ENCODE peak calls at places on chromosomes 16 and 17, in four cellular contexts. Q is body of pancreas, U is endodermal cell, P is hepatocyte. B is an unnamed sample.

GRCh38 chr16:48963901-48964615 is 317.6 kb downstream of the CBLN1 start:
- DNase-seq in Q (no peak), U (no peak), P (peak; percentile 73), B (peak; percentile 89)

GRCh38 chr17:79774561-79774975 is 3.4 kb upstream of the CBX2 start:
- DNase-seq in Q (no peak), U (no peak), P (no peak), B (no peak)

GRCh38 chr16:450800-451512 is 25.5 kb downstream of the RAB11FIP3 start:
- DNase-seq in Q (no peak), U (no peak), P (no peak), B (no peak)

GRCh38 chr16:83802135-83802534 is 5.6 kb upstream of the HSBP1 start:
- DNase-seq in Q (no peak), U (no peak), P (peak; percentile 26), B (peak; percentile 94)

GRCh38 chr17:15454328-15454727 is 13.1 kb downstream of the CDRT4 start:
- DNase-seq in Q (no peak), U (no peak), P (no peak), B (no peak)

GRCh38 chr16:87437911-87438610 is 45.9 kb downstream of the MAP1LC3B start:
- DNase-seq in Q (no peak), U (no peak), P (no peak), B (no peak)

GRCh38 chr17:49528966-49529365 is 33.9 kb downstream of the NGFR start:
- DNase-seq in Q (no peak), U (no peak), P (no peak), B (no peak)

GRCh38 chr16:9372934-9373890 is 281.8 kb downstream of the HAPSTR1 start:
- DNase-seq in Q (no peak), U (peak; percentile 61), P (no peak), B (no peak)

GRCh38 chr17:48718781-48719641 is 3.3 kb downstream of the PRAC1 start:
- DNase-seq in Q (no peak), U (peak; percentile 90), P (no peak), B (no peak)

GRCh38 chr17:29958947-29959657 is 17.7 kb downstream of the EFCAB5 start:
- DNase-seq in Q (no peak), U (no peak), P (no peak), B (peak; percentile 88)

GRCh38 chr17:50443492-50444051 is 17.6 kb downstream of the ACSF2 start:
- DNase-seq in Q (no peak), U (no peak), P (no peak), B (no peak)

GRCh38 chr16:86572041-86572521 is 5.5 kb downstream of the FOXC2 start:
- DNase-seq in Q (no peak), U (peak; percentile 50), P (no peak), B (no peak)

GRCh38 chr17:47725446-47726109 is 7.5 kb upstream of the TBX21 start:
- DNase-seq in Q (no peak), U (no peak), P (no peak), B (no peak)

GRCh38 chr16:23694707-23695373 is 16.2 kb downstream of the PLK1 start:
- DNase-seq in Q (no peak), U (peak; percentile 95), P (peak; percentile 46), B (no peak)

GRCh38 chr16:73019456-73020362 is 28.2 kb downstream of the ZFHX3 start:
- DNase-seq in Q (peak; percentile 45), U (peak; percentile 35), P (peak; percentile 47), B (peak; percentile 67)

GRCh38 chr17:50262001-50262794 is 12.1 kb upstream of the TMEM92 start:
- DNase-seq in Q (no peak), U (peak; percentile 54), P (peak; percentile 3), B (no peak)

GRCh38 chr17:28828294-28829040 is 14.1 kb downstream of the FAM222B start:
- DNase-seq in Q (no peak), U (peak; percentile 46), P (no peak), B (no peak)

GRCh38 chr17:5838661-5839300 is 231.4 kb upstream of the WSCD1 start:
- DNase-seq in Q (no peak), U (peak; percentile 74), P (no peak), B (no peak)

GRCh38 chr17:77616243-77616731 is 342.2 kb upstream of the TNRC6C start:
- DNase-seq in Q (no peak), U (peak; percentile 30), P (no peak), B (peak; percentile 86)

GRCh38 chr17:75635610-75636202 is 2.5 kb downstream of the SMIM5 start:
- DNase-seq in Q (peak; percentile 51), U (no peak), P (no peak), B (no peak)

GRCh38 chr16:80158766-80159165 is 382.0 kb upstream of the DYNLRB2 start:
- DNase-seq in Q (no peak), U (no peak), P (no peak), B (peak; percentile 98)

GRCh38 chr16:88872650-88873331 is 6.3 kb upstream of the PABPN1L start:
- DNase-seq in Q (no peak), U (no peak), P (no peak), B (no peak)

GRCh38 chr17:80632046-80632581 is 87.5 kb downstream of the RPTOR start:
- DNase-seq in Q (no peak), U (peak; percentile 76), P (no peak), B (no peak)

GRCh38 chr17:46771601-46772012 is 46.9 kb downstream of the WNT3 start:
- DNase-seq in Q (peak; percentile 40), U (peak; percentile 90), P (peak; percentile 76), B (no peak)

GRCh38 chr17:81722184-81723120 is 10.4 kb downstream of the SLC25A10 start:
- DNase-seq in Q (peak; percentile 98), U (peak; percentile 53), P (peak; percentile 45), B (peak; percentile 22)

GRCh38 chr17:15092762-15093161 is 172.4 kb downstream of the PMP22 start:
- DNase-seq in Q (no peak), U (peak; percentile 13), P (no peak), B (peak; percentile 64)

GRCh38 chr16:67733734-67734470 is 14.8 kb upstream of the GFOD2 start:
- DNase-seq in Q (no peak), U (no peak), P (no peak), B (no peak)

GRCh38 chr16:29804455-29805231 is 1.7 kb upstream of the MAZ start:
- DNase-seq in Q (peak; percentile 65), U (peak; percentile 71), P (no peak), B (no peak)

GRCh38 chr16:82855471-82855870 is 228.7 kb downstream of the CDH13 start:
- DNase-seq in Q (no peak), U (no peak), P (no peak), B (no peak)

GRCh38 chr17:43720311-43721060 is 38.1 kb downstream of the SOST start:
- DNase-seq in Q (peak; percentile 75), U (peak; percentile 92), P (peak; percentile 82), B (peak; percentile 29)

GRCh38 chr17:29143894-29144293 is 36.3 kb downstream of the MYO18A start:
- DNase-seq in Q (no peak), U (peak; percentile 86), P (no peak), B (no peak)

GRCh38 chr16:85570213-85570734 is 42.8 kb upstream of the GSE1 start:
- DNase-seq in Q (no peak), U (no peak), P (no peak), B (no peak)
- H3K4me3 ChIP-seq in Q (no peak overlapping the region), U (peak overlapping the region; percentile 28), P (no peak overlapping the region), B (no peak overlapping the region)

GRCh38 chr16:81214745-81215166 is 23.7 kb upstream of the BCO1 start:
- DNase-seq in Q (no peak), U (peak; percentile 87), P (no peak), B (peak; percentile 13)
- TF ChIP-seq CTCF in Q (peak; percentile 21), U (peak; percentile 85), P (peak; percentile 24), B (peak; percentile 63)

DNA sequence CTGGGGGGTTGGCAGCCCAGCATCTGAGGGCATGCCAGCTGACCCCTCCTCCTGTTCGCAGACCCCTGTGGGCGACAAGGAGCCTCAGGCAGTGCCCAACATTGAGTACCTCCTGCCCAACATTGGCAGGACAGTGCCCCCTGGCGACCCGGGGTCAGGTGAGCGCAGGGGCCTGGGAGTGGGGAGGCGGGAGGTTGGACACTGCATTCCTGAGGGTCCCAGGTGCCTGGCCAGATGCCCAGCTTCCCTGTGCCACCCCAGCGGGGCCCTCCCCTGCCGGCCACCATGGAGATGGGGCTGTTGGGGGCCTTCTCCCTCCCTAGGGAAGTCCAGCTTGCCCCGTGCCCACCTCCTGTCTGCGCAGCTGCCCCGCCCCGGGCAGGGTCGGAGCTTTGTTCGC is 70.1 kb downstream of the ARHGAP23 start:
- DNase-seq in Q (no peak), U (peak; percentile 80), P (no peak), B (no peak)
- H3K36me3 ChIP-seq in Q (no peaks in the 10 kb centered on the region), U (no peaks in the 10 kb centered on the region), P (no peaks in the 10 kb centered on the region), B (peaks cover 22% of the 10 kb centered on the region)

DNA sequence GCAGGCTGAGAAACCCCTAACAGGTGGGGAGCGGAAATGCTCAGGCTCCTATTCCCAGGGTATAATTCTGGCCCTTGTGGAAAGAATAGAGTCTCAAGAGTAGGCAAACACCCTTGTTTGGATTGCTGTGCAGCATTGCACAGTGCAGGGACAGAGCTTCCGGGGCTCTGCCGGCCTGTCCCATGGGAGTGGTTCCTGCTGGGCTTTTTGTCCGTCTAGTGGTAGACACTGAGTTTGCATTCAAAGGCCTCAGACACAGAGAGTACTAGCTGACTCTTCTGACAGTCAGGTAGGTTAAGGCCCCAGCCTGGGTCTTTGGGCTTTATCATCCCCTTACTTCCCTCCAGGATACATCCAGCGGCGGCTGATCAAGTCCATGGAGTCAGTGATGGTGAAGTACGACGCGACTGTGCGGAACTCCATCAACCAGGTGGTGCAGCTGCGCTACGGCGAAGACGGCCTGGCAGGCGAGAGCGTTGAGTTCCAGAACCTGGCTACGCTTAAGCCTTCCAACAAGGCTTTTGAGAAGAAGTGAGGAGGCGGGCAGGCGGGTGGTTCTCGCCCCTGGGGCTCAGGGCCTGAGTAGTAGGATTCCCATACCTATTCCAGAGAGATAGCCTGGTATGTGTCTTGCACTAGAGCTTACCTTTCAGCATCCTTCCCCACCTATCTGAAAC is 18.1 kb downstream of the POLR2A start:
- DNase-seq in Q (no peak), U (no peak), P (no peak), B (no peak)
- H3K4me3 ChIP-seq in Q (no peak overlapping the region), U (no peak overlapping the region), P (no peak overlapping the region), B (no peak overlapping the region)

DNA sequence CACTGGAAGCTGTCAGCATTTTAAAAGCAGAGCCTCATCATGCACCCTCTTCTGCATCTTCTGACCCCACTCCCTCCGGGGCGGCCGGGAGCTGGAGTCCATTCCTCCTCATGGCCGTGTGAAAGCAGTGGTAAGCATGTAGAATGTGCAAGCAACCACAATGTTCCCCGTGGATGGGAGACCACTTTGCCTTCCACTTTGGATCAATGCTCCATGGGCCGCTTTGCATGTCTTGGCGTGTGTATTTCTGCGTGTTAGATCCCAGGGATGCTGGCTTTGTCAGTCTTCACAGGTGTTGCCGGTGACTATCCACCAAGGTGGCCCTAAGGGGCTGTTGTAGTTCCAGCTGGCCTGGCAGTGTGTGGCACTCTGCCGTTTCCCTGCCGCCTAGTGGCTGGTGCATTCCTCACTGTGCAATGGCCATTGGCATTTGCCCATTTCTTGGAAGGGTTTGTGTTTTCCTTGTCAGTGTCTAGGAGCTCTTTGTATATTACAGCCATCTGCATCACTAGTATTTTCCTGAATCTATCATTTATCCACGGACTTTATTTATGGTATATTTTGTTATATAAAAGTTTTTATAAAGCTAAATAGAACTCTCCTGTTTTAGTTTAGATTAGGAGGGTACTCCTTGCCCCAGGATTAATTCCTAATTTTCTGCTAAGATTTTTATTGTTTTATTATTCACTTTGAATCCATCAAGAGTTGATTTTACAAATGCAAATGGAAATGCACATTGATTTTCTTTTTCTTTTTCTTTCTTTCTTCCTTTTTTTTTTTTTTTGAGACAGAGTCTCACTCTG is 5.8 kb upstream of the ALDH3A1 start:
- DNase-seq in Q (peak; percentile 60), U (no peak), P (no peak), B (peak; percentile 61)
- TF ChIP-seq CTCF in Q (peak; percentile 62), U (peak; percentile 69), P (no peak), B (peak; percentile 88)

DNA sequence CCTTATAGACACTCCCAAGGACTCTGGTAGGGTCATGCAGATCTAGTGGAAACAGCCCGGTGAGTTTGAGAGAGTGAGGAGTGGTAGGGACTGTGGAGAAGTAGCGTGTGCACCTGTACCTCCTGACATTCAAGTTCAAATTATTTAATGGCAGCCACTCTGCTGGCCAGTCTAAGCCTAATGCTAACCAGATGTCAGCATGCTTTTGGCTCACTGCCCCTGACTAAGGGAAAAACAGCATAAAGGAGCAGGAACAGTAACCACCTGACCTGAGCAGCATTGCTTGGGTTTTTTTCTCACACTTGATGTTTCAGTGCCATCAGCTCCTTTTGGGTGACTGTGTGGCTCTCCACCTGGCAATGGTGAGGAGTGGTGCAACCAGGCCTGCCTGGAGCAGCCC is 23.8 kb upstream of the SLC12A3 start:
- DNase-seq in Q (no peak), U (no peak), P (no peak), B (no peak)
- H3K36me3 ChIP-seq in Q (peaks cover 4% of the 10 kb centered on the region), U (peaks cover 75% of the 10 kb centered on the region), P (no peaks in the 10 kb centered on the region), B (peaks cover 16% of the 10 kb centered on the region)

B was measured in bronchial epithelial cell.